ENCODE peak calls at places on chromosomes 13 and 19, in nine cellular contexts. P, D, Z, Y, K, G, A, X and U are unnamed samples.

GRCh38 chr13:20209937-20210336 is 17.2 kb upstream of the GJB2 start:
- DNase-seq in P (no peak), D (no peak), Z (no peak), Y (no peak), K (no peak), G (no peak), A (no peak), X (no peak), U (no peak)

GRCh38 chr13:98546402-98546801 is 30.5 kb downstream of the STK24 start:
- DNase-seq in P (no peak), D (no peak), Z (no peak), Y (no peak), K (no peak), G (no peak), A (no peak), X (no peak), U (no peak)

GRCh38 chr13:28820099-28821051 is at the start of gene MTUS2:
- DNase-seq in P (no peak), D (no peak), Z (no peak), Y (no peak), K (no peak), G (no peak), A (peak), X (no peak), U (no peak)

GRCh38 chr19:1633269-1633606 is 19.2 kb downstream of the TCF3 start:
- DNase-seq in P (no peak), D (no peak), Z (no peak), Y (no peak), K (no peak), G (no peak), A (no peak), X (no peak), U (no peak)

GRCh38 chr13:74047925-74048324 is 86.3 kb downstream of the KLF12 start:
- DNase-seq in P (peak), D (no peak), Z (peak), Y (no peak), K (no peak), G (peak), A (no peak), X (no peak), U (peak)

GRCh38 chr19:42178791-42179500 is 38.5 kb downstream of the DEDD2 start:
- DNase-seq in P (no peak), D (no peak), Z (no peak), Y (no peak), K (no peak), G (no peak), A (no peak), X (no peak), U (peak)

GRCh38 chr19:1210227-1210538 is 4.6 kb downstream of the STK11 start:
- DNase-seq in P (no peak), D (no peak), Z (no peak), Y (no peak), K (no peak), G (no peak), A (no peak), X (no peak), U (no peak)

GRCh38 chr19:4974855-4975469 is 6.0 kb downstream of the KDM4B start:
- DNase-seq in P (no peak), D (no peak), Z (no peak), Y (no peak), K (no peak), G (no peak), A (no peak), X (no peak), U (no peak)

GRCh38 chr19:52748336-52748950 is 13.6 kb upstream of the ZNF611 start:
- DNase-seq in P (peak), D (no peak), Z (peak), Y (peak), K (no peak), G (peak), A (no peak), X (no peak), U (no peak)

GRCh38 chr13:71046360-71047079 is 820.5 kb downstream of the DACH1 start:
- DNase-seq in P (no peak), D (no peak), Z (no peak), Y (no peak), K (no peak), G (no peak), A (no peak), X (no peak), U (no peak)

GRCh38 chr19:15913830-15914229 is 16.0 kb upstream of the CYP4F2 start:
- DNase-seq in P (no peak), D (no peak), Z (no peak), Y (no peak), K (no peak), G (no peak), A (no peak), X (no peak), U (no peak)

GRCh38 chr19:31269425-31270127 is 79.7 kb downstream of the TSHZ3 start:
- DNase-seq in P (no peak), D (no peak), Z (no peak), Y (peak), K (no peak), G (peak), A (no peak), X (no peak), U (no peak)

GRCh38 chr13:50365683-50366391 is 350.6 kb downstream of the KCNRG start:
- DNase-seq in P (peak), D (no peak), Z (peak), Y (no peak), K (no peak), G (peak), A (peak), X (no peak), U (no peak)

GRCh38 chr13:45362939-45363338 is 22.0 kb upstream of the TPT1 start:
- DNase-seq in P (no peak), D (no peak), Z (no peak), Y (no peak), K (no peak), G (no peak), A (no peak), X (no peak), U (peak)

GRCh38 chr13:98032168-98032567 is 78.7 kb downstream of the IPO5 start:
- DNase-seq in P (no peak), D (no peak), Z (no peak), Y (no peak), K (no peak), G (no peak), A (no peak), X (no peak), U (no peak)

GRCh38 chr19:56112313-56112709 is 8.8 kb downstream of the ZNF787 start:
- DNase-seq in P (no peak), D (no peak), Z (no peak), Y (no peak), K (no peak), G (no peak), A (no peak), X (no peak), U (no peak)

GRCh38 chr13:40283666-40284065 is 382.8 kb downstream of the FOXO1 start:
- DNase-seq in P (peak), D (no peak), Z (no peak), Y (no peak), K (no peak), G (no peak), A (no peak), X (no peak), U (peak)

GRCh38 chr13:42152495-42152894 is 104.0 kb downstream of the DGKH start:
- DNase-seq in P (no peak), D (no peak), Z (no peak), Y (no peak), K (no peak), G (no peak), A (no peak), X (no peak), U (no peak)

GRCh38 chr13:30148791-30149190 is 158.6 kb downstream of the KATNAL1 start:
- DNase-seq in P (no peak), D (no peak), Z (no peak), Y (no peak), K (no peak), G (no peak), A (no peak), X (no peak), U (no peak)

GRCh38 chr13:70634893-70635292 is 526.6 kb upstream of the KLHL1 start:
- DNase-seq in P (no peak), D (no peak), Z (no peak), Y (no peak), K (no peak), G (no peak), A (no peak), X (no peak), U (no peak)